ENCODE peak calls at places on chromosomes 13 and 19, in ten cellular contexts. E is ELF-1, G is T-cell, N is IMR-90, U is astrocyte, M is RPMI8226, C is nephron progenitor cell, J is GM23248, R is RWPE1, K is HT-29. Q is an unnamed sample.

GRCh38 chr13:99743079-99743478 is 228.5 kb downstream of the ZIC5 start:
- DNase-seq in U (no peak), R (no peak), J (no peak), N (no peak), E (no peak), G (no peak), K (no peak), M (no peak), C (no peak), Q (no peak)

GRCh38 chr19:11555246-11555645 is 3.8 kb downstream of the ELOF1 start:
- DNase-seq in G (no peak), K (no peak), J (no peak), U (no peak), M (no peak), E (no peak), C (no peak), N (no peak), R (no peak), Q (no peak)

GRCh38 chr19:39419003-39419402 is 6.5 kb downstream of the PLEKHG2 start:
- DNase-seq in E (no peak), C (no peak), U (no peak), G (no peak), M (no peak), R (no peak), K (no peak), J (no peak), N (no peak), Q (no peak)

GRCh38 chr19:36916991-36917390 is 859 bp downstream of the ZNF568 start:
- DNase-seq in E (peak), U (peak), M (no peak), J (peak), K (no peak), N (peak), G (no peak), R (no peak), C (no peak), Q (no peak)

GRCh38 chr13:26247608-26248007 is 6.3 kb upstream of the CDK8 start:
- DNase-seq in N (peak), J (no peak), C (no peak), U (no peak), R (no peak), M (no peak), G (no peak), K (no peak), E (no peak), Q (no peak)

GRCh38 chr13:106385669-106386068 is 149.8 kb downstream of the EFNB2 start:
- DNase-seq in M (no peak), C (no peak), R (no peak), N (no peak), K (no peak), E (no peak), G (no peak), U (no peak), J (no peak), Q (no peak)

GRCh38 chr19:33429891-33430673 is 56.6 kb downstream of the CEBPG start:
- DNase-seq in M (no peak), U (no peak), E (no peak), K (peak), N (no peak), J (no peak), R (no peak), G (peak), C (no peak), Q (no peak)

GRCh38 chr13:58059624-58060023 is 428.1 kb downstream of the PCDH17 start:
- DNase-seq in M (no peak), J (no peak), R (no peak), E (no peak), G (no peak), C (no peak), N (no peak), K (no peak), U (no peak), Q (no peak)

GRCh38 chr19:51697169-51697776 is 4.1 kb downstream of the SPACA6 start:
- DNase-seq in R (no peak), M (no peak), C (no peak), K (no peak), J (no peak), G (no peak), E (no peak), U (no peak), N (no peak), Q (no peak)

GRCh38 chr13:46896346-46897138 is at the start of gene HTR2A:
- DNase-seq in C (peak), J (peak), K (no peak), R (no peak), N (peak), E (no peak), U (no peak), M (peak), G (peak), Q (no peak)

GRCh38 chr13:41648314-41648935 is 191.1 kb downstream of the RGCC start:
- DNase-seq in G (no peak), J (peak), K (peak), U (peak), N (peak), M (no peak), E (no peak), C (no peak), R (peak), Q (no peak)

GRCh38 chr13:98214008-98214643 is 37.1 kb upstream of the RNF113B start:
- DNase-seq in U (peak), J (peak), E (no peak), N (peak), M (no peak), R (peak), G (no peak), C (peak), K (no peak), Q (peak)

GRCh38 chr13:48403151-48403631 is 9.7 kb downstream of the LPAR6 start:
- DNase-seq in G (no peak), C (no peak), E (no peak), J (peak), K (no peak), N (peak), R (no peak), M (no peak), U (no peak), Q (no peak)

GRCh38 chr19:32675720-32676185 is at the start of gene RGS9BP:
- DNase-seq in R (peak), N (peak), K (peak), J (peak), E (no peak), C (peak), U (peak), M (peak), G (peak), Q (peak)

GRCh38 chr19:15101479-15102082 is 5.6 kb upstream of the SYDE1 start:
- DNase-seq in N (peak), J (peak), E (peak), U (no peak), G (peak), K (peak), R (no peak), M (peak), C (peak), Q (peak)